ENCODE peak calls at places on chromosomes 16 and 17, in four cellular contexts. Y, Z, D and B are unnamed samples.

GRCh38 chr17:69945698-69946185 is 129.3 kb upstream of the KCNJ16 start:
- DNase-seq in Y (no peak), D (no peak), Z (no peak), B (no peak)

GRCh38 chr16:65249768-65250167 is 127.9 kb upstream of the CDH11 start:
- DNase-seq in Y (no peak), Z (peak), D (no peak), B (no peak)

GRCh38 chr16:88634141-88634993 is 4.0 kb upstream of the IL17C start:
- DNase-seq in D (no peak), Y (no peak), Z (no peak), B (no peak)

GRCh38 chr16:30903596-30903995 is 7.2 kb downstream of the CTF1 start:
- DNase-seq in D (no peak), Z (no peak), Y (no peak), B (no peak)

GRCh38 chr17:77096570-77097214 is 44.1 kb upstream of the SEC14L1 start:
- DNase-seq in Z (no peak), D (peak), Y (no peak), B (no peak)

GRCh38 chr16:2019919-2020831 is 590 bp downstream of the NPW start:
- DNase-seq in D (no peak), Y (no peak), Z (no peak), B (no peak)

GRCh38 chr16:47732806-47733150 is 271.6 kb downstream of the PHKB start:
- DNase-seq in Y (peak), D (peak), Z (no peak), B (no peak)

GRCh38 chr16:86963600-86964575 is 353.3 kb downstream of the C16orf95 start:
- DNase-seq in Z (no peak), D (no peak), Y (no peak), B (no peak)

GRCh38 chr16:19118938-19119431 is 5.2 kb downstream of the ITPRIPL2 start:
- DNase-seq in Y (peak), D (peak), Z (no peak), B (no peak)

GRCh38 chr16:21946889-21947635 is 6.1 kb upstream of the UQCRC2 start:
- DNase-seq in D (no peak), Z (no peak), Y (no peak), B (no peak)

GRCh38 chr17:27296427-27296979 is 2.6 kb downstream of the WSB1 start:
- DNase-seq in D (peak), Z (no peak), Y (peak), B (no peak)

GRCh38 chr16:88626646-88627045 is 11.7 kb upstream of the IL17C start:
- DNase-seq in Z (no peak), Y (no peak), D (no peak), B (no peak)

GRCh38 chr17:50020841-50021599 is 26.0 kb upstream of the DLX3 start:
- DNase-seq in D (no peak), Y (no peak), Z (no peak), B (no peak)

GRCh38 chr16:63066552-63066951 is 1030.3 kb upstream of the CDH8 start:
- DNase-seq in Y (no peak), D (no peak), Z (no peak), B (no peak)

GRCh38 chr17:7848665-7849184 is 6.1 kb upstream of the TMEM88 start:
- DNase-seq in Y (no peak), D (no peak), Z (peak), B (no peak)

GRCh38 chr16:88088161-88088581 is 136.9 kb downstream of the BANP start:
- DNase-seq in Z (no peak), Y (no peak), D (no peak), B (no peak)

GRCh38 chr17:7263071-7263800 is 958 bp upstream of the CLDN7 start:
- DNase-seq in Z (no peak), Y (no peak), D (peak), B (peak)

GRCh38 chr16:81315271-81316175 is 761 bp downstream of the GAN start:
- DNase-seq in Z (peak), Y (no peak), D (peak), B (peak)

GRCh38 chr17:3905017-3905486 is 11.2 kb downstream of the P2RX1 start:
- DNase-seq in D (no peak), Z (no peak), Y (no peak), B (peak)

GRCh38 chr17:79934653-79934970 is 95.4 kb upstream of the CBX4 start:
- DNase-seq in Y (no peak), D (no peak), Z (peak), B (no peak)

GRCh38 chr16:11963706-11964105 is 1.3 kb upstream of the TNFRSF17 start:
- DNase-seq in Y (no peak), Z (no peak), D (no peak), B (no peak)

GRCh38 chr16:81744385-81744784 is 34.7 kb upstream of the PLCG2 start:
- DNase-seq in Z (no peak), D (no peak), Y (no peak), B (no peak)

GRCh38 chr16:78529881-78530280 is 430.4 kb downstream of the WWOX start:
- DNase-seq in D (no peak), Y (no peak), Z (no peak), B (no peak)

GRCh38 chr16:12341966-12342365 is 365.4 kb downstream of the SNX29 start:
- DNase-seq in Z (no peak), Y (no peak), D (peak), B (no peak)

GRCh38 chr17:40333781-40334453 is 24.9 kb downstream of the RARA start:
- DNase-seq in Y (no peak), D (no peak), Z (no peak), B (no peak)

GRCh38 chr17:21397341-21398050 is 21.3 kb downstream of the KCNJ12 start:
- DNase-seq in D (no peak), Z (no peak), Y (peak), B (no peak)

GRCh38 chr17:4335185-4335584 is 31.3 kb downstream of the UBE2G1 start:
- DNase-seq in Z (no peak), Y (no peak), D (no peak), B (no peak)

GRCh38 chr17:7716901-7717755 is at the start of gene DNAH2:
- DNase-seq in D (peak), Z (peak), Y (peak), B (peak)

GRCh38 chr16:27566417-27566816 is 16.5 kb downstream of the KATNIP start:
- DNase-seq in Y (no peak), D (no peak), Z (no peak), B (no peak)

GRCh38 chr16:66740533-66740932 is 10.9 kb downstream of the DYNC1LI2 start:
- DNase-seq in Z (no peak), Y (no peak), D (peak), B (no peak)

GRCh38 chr16:51427081-51427480 is 276.0 kb upstream of the SALL1 start:
- DNase-seq in Y (no peak), Z (no peak), D (no peak), B (no peak)

GRCh38 chr16:6165330-6165984 is 1067.9 kb upstream of the EEF2KMT start:
- DNase-seq in Z (no peak), D (peak), Y (no peak), B (no peak)

GRCh38 chr17:57987582-57988300 is at the start of gene VEZF1:
- DNase-seq in Y (no peak), D (peak), Z (peak), B (peak)

GRCh38 chr16:3548859-3549258 is 28.3 kb downstream of the NLRC3 start:
- DNase-seq in Z (no peak), Y (no peak), D (no peak), B (no peak)

GRCh38 chr16:79598341-79599181 is 2.0 kb downstream of the MAF start:
- DNase-seq in Y (no peak), Z (peak), D (no peak), B (peak)

GRCh38 chr17:828761-829160 is 46.6 kb downstream of the MRM3 start:
- DNase-seq in Z (no peak), Y (no peak), D (no peak), B (no peak)

GRCh38 chr16:57616871-57617270 is 11.6 kb upstream of the ADGRG1 start:
- DNase-seq in D (no peak), Z (peak), Y (no peak), B (no peak)

DNA sequence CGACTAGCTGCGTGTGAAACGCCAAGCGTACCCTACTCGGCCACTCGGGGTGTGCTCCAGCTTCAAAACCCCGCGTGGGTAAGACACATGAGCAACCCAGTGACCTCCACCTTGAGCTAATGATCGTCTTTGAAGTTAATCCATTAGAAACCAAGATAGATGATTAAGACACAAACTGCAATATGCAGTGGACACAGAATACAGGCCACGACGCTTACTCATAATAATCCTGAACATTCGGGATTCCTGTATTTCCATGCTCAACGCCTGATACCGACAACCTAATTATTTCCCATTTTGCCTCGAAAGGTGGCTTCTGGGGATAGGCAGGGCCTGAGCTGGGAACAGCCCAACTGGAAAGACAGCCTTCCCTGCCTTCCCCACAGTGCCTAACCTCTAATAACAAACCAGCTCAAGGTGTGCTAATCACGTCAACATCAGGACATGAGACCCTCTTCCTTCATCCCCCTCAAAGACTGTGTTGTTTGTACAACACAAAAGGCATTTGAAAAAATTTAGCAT is 504 bp upstream of the COPRS start:
- DNase-seq in D (peak), Z (no peak), Y (no peak), B (no peak)
- H3K27ac ChIP-seq in D (peak), Z (no peak), Y (no peak), B (peak)

GRCh38 chr17:74963656-74964055 is 8.9 kb downstream of the HID1 start:
- DNase-seq in Y (no peak), D (no peak), Z (no peak), B (no peak)
- TF ChIP-seq CTCF in Y (peak), D (peak), Z (no peak), B (peak)

GRCh38 chr17:19731626-19732025 is 15.2 kb upstream of the SLC47A2 start:
- DNase-seq in D (no peak), Y (no peak), Z (no peak), B (no peak)

GRCh38 chr17:19728114-19728495 is 11.7 kb upstream of the SLC47A2 start:
- DNase-seq in D (peak), Y (peak), Z (peak), B (no peak)

GRCh38 chr17:19729900-19730299 is 13.5 kb upstream of the SLC47A2 start:
- DNase-seq in Y (no peak), Z (no peak), D (no peak), B (no peak)

GRCh38 chr17:19733953-19734526 is 14.1 kb downstream of the ALDH3A1 start:
- DNase-seq in D (no peak), Y (no peak), Z (no peak), B (no peak)

GRCh38 chr17:19730829-19731228 is 14.4 kb upstream of the SLC47A2 start:
- DNase-seq in Z (no peak), Y (no peak), D (no peak), B (no peak)
- H3K27ac ChIP-seq in Z (no peak), Y (no peak), D (no peak), B (no peak)

GRCh38 chr17:38578229-38578628 is 27.5 kb downstream of the SRCIN1 start:
- DNase-seq in Y (no peak), D (no peak), Z (no peak), B (no peak)

GRCh38 chr17:38577645-38578173 is 28.0 kb downstream of the SRCIN1 start:
- DNase-seq in Z (no peak), Y (no peak), D (no peak), B (no peak)

GRCh38 chr17:38582069-38582468 is 23.7 kb downstream of the SRCIN1 start:
- DNase-seq in D (no peak), Y (no peak), Z (no peak), B (no peak)

GRCh38 chr17:38578641-38579480 is 26.9 kb downstream of the SRCIN1 start:
- DNase-seq in D (no peak), Y (no peak), Z (no peak), B (no peak)

DNA sequence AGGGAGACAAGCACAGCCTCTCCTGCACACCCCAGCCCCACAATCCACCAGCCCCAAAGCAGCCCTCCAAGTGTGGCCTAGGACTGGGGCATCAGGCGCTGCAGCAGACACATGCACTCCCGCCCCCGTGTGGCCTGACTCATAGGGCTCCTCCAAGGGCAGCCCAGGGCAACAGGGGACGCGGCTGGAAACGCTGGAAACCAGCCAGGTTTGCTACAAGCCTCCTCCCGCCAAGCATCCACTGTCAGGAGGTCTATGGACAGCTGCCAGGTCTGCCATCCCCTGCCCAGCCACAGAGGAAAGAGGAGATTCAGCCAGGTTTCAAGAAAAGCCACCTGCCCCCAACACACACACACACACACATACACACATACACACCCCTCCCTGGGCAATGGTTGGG is 25.8 kb downstream of the SRCIN1 start:
- DNase-seq in D (peak), Y (no peak), Z (no peak), B (peak)
- TF ChIP-seq CTCF in D (peak), Y (peak), Z (no peak), B (peak)

GRCh38 chr17:48234922-48235321 is 127.4 kb downstream of the SNX11 start:
- DNase-seq in D (no peak), Z (no peak), Y (no peak), B (no peak)

GRCh38 chr17:48236681-48237134 is 129.1 kb downstream of the SNX11 start:
- DNase-seq in Z (no peak), D (peak), Y (no peak), B (no peak)

GRCh38 chr17:48228720-48229119 is 121.2 kb downstream of the SNX11 start:
- DNase-seq in Y (no peak), Z (no peak), D (no peak), B (peak)

DNA sequence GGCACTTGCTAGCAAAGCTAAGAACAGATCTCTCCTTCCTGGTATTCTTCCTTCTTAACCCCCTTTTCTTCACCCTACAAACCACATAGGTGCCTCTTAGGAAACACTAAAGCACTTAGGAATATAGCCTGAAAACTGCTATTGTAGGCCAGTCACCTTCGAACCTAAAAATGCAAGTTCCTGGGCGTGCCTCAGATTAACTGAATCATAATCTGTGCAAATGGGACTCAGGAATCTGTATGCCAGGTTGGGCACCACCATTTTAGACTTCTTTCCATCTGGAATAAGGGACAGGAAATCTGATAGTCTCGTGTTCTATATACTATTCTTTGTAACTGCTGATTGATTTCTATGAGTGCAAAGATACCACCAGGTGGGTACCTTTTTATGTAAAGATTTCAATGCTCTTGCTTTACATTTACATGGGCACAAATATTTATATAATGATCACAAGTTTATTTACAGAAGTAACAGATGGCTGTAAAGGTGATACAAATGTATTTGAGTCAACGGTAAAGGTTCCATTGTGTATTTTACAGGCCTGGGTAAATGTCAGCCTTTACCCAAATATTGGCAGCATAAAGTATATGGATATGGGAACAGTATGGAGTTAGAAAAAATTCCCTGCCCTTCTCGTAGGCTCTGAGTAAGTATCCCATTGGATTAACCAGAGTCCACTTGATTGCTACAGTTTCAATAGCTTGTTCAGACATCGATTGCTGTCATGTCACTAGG is 124.6 kb downstream of the SNX11 start:
- DNase-seq in Y (no peak), Z (no peak), D (no peak), B (no peak)
- H3K27ac ChIP-seq in Y (no peak), Z (no peak), D (no peak), B (no peak)

DNA sequence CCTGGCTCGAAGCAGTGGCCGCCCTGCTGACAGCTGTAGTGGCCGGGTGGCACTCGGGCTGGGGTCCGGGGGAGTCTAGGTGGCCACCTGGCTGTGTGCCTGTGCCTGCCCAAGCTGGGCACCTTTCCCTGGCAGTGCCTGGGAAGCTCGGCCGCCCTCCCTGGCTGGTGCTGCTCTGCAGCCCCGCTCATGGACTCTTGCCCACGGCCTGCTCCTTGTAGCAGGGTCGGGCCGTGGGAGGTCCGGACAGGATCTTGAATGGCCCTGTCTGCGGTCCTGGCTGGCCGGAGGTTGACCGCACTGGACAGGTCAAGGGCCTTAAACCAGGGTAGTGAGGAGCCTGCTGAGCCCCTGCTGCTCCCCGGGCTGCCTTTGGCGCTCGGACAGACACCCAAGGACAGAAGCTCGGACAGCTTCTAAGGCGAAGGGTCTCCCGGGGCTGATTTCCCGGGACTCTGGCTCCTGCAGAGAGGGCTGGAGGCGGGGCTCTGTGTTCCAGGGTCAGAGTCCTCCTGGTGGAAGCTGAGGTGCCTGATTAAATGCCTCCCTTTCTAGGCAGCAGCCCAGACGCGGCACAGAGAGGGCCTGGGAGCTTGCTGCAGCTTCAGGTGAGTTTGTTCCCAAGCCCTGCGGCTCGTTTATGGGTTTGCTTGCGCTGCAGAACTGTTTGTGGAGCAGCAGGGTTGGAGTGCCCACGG is 6.0 kb downstream of the CAPN15 start:
- DNase-seq in Z (no peak), Y (no peak), D (no peak), B (no peak)
- TF ChIP-seq CTCF in Z (no peak), Y (no peak), D (no peak), B (no peak)